ENCODE peak calls at places on chromosomes 6 and 20, in four cellular contexts. A, Z, Q and M are unnamed samples.
A peak's percentile ranks its signal among the peaks of the same experiment; 100 is the strongest.

GRCh38 chr6:31171931-31172882 is 1.7 kb upstream of the POU5F1 start:
- DNase-seq in A (no peak), Q (no peak), Z (no peak), M (no peak)

GRCh38 chr6:28474441-28475219 is 31.3 kb upstream of the ZSCAN23 start:
- DNase-seq in A (peak; percentile 41), Q (no peak), Z (peak; percentile 38), M (no peak)

GRCh38 chr6:32459781-32460424 is 20.2 kb downstream of the HLA-DRA start:
- DNase-seq in Q (no peak), Z (no peak), A (no peak), M (no peak)

GRCh38 chr6:46274502-46274901 is 103.7 kb upstream of the ENPP5 start:
- DNase-seq in Z (no peak), A (no peak), Q (no peak), M (no peak)

GRCh38 chr6:6678811-6679210 is 90.3 kb downstream of the LY86 start:
- DNase-seq in Z (no peak), Q (no peak), A (no peak), M (no peak)

GRCh38 chr6:111162504-111162903 is 75.2 kb downstream of the SLC16A10 start:
- DNase-seq in Q (no peak), A (no peak), Z (no peak), M (peak; percentile 2)

GRCh38 chr20:45725134-45725533 is 3.0 kb downstream of the SPINT4 start:
- DNase-seq in Q (no peak), Z (no peak), A (no peak), M (no peak)

GRCh38 chr20:14234666-14235295 is 102.6 kb downstream of the FLRT3 start:
- DNase-seq in Q (no peak), A (peak; percentile 49), Z (no peak), M (no peak)

GRCh38 chr6:43786664-43787329 is 16.8 kb downstream of the VEGFA start:
- DNase-seq in Q (no peak), A (no peak), Z (no peak), M (no peak)

GRCh38 chr6:167119680-167120556 is 3.0 kb upstream of the CCR6 start:
- DNase-seq in Z (no peak), Q (no peak), A (no peak), M (no peak)